ENCODE peak calls at places on chromosomes 7 and 10, in seven cellular contexts. A is uterus, T is GM12878, K is HCT116, E is Peyer's patch, L is left ventricle myocardium inferior, U is DND-41. C is an unnamed sample.

GRCh38 chr10:131865223-131865917 is 35.4 kb upstream of the PPP2R2D start:
- DNase-seq in L (no peak), K (no peak), A (no peak), U (no peak), E (no peak), T (no peak), C (no peak)

GRCh38 chr10:123878666-123879311 is 12.8 kb downstream of the CPXM2 start:
- DNase-seq in T (no peak), U (no peak), A (no peak), E (no peak), K (no peak), L (no peak), C (no peak)

GRCh38 chr7:157703131-157703530 is 366.3 kb downstream of the DNAJB6 start:
- DNase-seq in E (no peak), T (no peak), U (no peak), A (no peak), L (no peak), K (no peak), C (no peak)

GRCh38 chr7:23117841-23118240 is 12.3 kb downstream of the KLHL7 start:
- DNase-seq in K (no peak), L (no peak), T (no peak), E (no peak), U (no peak), A (no peak), C (no peak)

GRCh38 chr10:123485577-123485976 is 180.6 kb upstream of the GPR26 start:
- DNase-seq in U (no peak), E (no peak), K (no peak), L (no peak), T (no peak), A (no peak), C (no peak)

GRCh38 chr10:58952747-58953466 is 223.5 kb upstream of the PHYHIPL start:
- DNase-seq in U (peak; percentile 30), E (no peak), L (no peak), T (peak; percentile 19), K (peak; percentile 24), A (peak; percentile 35), C (peak; percentile 63)

GRCh38 chr7:47720141-47720906 is 138.4 kb upstream of the TNS3 start:
- DNase-seq in T (no peak), E (no peak), U (no peak), K (no peak), A (peak; percentile 94), L (peak; percentile 56), C (no peak)

GRCh38 chr7:23287612-23288011 is 11.5 kb upstream of the MALSU1 start:
- DNase-seq in E (no peak), L (no peak), U (peak; percentile 58), K (no peak), T (no peak), A (no peak), C (no peak)

GRCh38 chr10:19970707-19971106 is 154.5 kb downstream of the PLXDC2 start:
- DNase-seq in K (no peak), U (no peak), A (no peak), E (no peak), L (no peak), T (no peak), C (no peak)

GRCh38 chr10:25896421-25896820 is 37.6 kb upstream of the MYO3A start:
- DNase-seq in A (no peak), L (no peak), E (no peak), T (no peak), U (no peak), K (no peak), C (no peak)

GRCh38 chr10:71125749-71126107 is 86.6 kb upstream of the UNC5B start:
- DNase-seq in E (no peak), K (no peak), U (no peak), T (no peak), L (no peak), A (no peak), C (no peak)

GRCh38 chr10:71127019-71127534 is 85.3 kb upstream of the UNC5B start:
- DNase-seq in A (no peak), U (no peak), L (no peak), E (no peak), K (no peak), T (no peak), C (no peak)

GRCh38 chr10:71124921-71125748 is 87.2 kb upstream of the UNC5B start:
- DNase-seq in L (peak; percentile 29), T (no peak), A (no peak), K (no peak), E (no peak), U (no peak), C (no peak)

GRCh38 chr10:71126432-71126831 is 85.9 kb upstream of the UNC5B start:
- DNase-seq in K (no peak), U (no peak), L (no peak), E (no peak), A (no peak), T (no peak), C (no peak)

DNA sequence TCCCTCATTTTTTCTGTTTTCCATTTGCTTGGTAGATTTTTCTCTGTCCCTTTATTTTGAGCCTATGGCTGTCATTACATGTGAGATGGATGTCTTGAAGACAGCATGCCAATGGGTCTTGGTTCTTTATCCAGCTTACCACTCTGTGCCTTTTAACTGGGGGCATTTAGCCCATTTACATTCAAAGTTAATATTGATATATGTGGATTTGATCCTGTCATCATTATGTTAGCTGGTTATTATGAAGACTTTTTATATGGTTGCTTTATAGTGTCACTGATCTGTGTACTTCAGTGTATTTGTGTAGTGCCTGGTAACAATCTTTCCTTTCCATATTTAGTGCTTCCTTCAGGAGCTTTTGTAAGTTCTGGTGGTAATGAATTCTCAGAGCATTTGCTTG is 89.3 kb upstream of the UNC5B start:
- DNase-seq in T (no peak), U (no peak), A (no peak), L (no peak), E (no peak), K (no peak), C (no peak)
- H3K27me3 ChIP-seq in T (no peaks in the 10 kb centered on the region), U (peaks cover 13% of the 10 kb centered on the region), A (no peaks in the 10 kb centered on the region), L (peaks cover 14% of the 10 kb centered on the region), E (no peaks in the 10 kb centered on the region), K (no peaks in the 10 kb centered on the region), C (no peaks in the 10 kb centered on the region)

DNA sequence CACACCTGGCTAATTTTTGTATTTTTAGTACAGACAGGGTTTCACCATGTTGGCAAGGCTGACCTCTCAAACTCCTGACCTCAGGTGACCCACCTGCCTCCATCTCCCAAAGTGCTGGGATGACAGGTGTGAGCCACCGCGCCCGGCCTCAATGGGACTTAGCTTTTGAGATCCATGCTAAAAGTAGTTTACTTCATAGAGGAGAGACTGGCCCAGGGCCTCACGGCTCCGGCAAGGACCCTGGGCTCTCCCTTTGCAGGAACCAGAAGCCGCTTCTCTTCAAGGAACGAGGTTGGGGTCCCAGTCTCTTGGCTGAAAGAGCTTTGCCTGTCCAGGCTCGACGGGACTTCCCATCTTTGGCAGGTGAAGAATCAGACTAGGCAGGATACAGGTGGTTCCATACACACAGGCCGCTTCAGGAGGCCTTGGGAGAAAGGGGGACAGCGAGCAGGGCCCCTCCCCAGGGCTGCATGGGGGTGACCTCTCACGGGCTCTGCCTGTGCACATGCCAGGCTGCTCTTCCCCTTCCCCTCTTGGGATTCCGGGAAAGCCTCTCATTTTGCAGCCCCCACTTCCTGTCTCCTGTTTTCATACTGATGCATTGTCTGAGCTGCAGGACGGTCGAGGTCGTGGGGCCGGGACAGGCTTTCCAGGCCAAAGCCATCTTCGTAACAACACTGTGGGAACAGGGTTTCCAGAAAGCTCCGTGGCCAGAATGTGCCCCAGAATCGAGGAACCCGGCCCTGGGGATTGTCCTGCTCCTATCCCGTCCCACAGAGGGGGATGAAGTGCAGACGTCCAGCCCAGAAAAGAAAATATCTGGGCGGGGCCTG is 29.9 kb upstream of the DNAAF5 start:
- DNase-seq in A (no peak), K (no peak), T (no peak), E (no peak), U (no peak), L (no peak), C (no peak)
- H3K27ac ChIP-seq in A (no peak overlapping the region), K (no peak overlapping the region), T (no peak overlapping the region), E (no peak overlapping the region), U (peak overlapping the region; percentile 55), L (peak overlapping the region; percentile 47), C (no peak overlapping the region)

GRCh38 chr10:111077715-111078504 is 1.1 kb downstream of the ADRA2A start:
- DNase-seq in L (peak; percentile 30), U (no peak), K (no peak), T (no peak), E (no peak), A (no peak), C (peak; percentile 51)
- H3K27me3 ChIP-seq in L (peaks cover 87% of the 10 kb centered on the region), U (no peaks in the 10 kb centered on the region), K (peaks cover 26% of the 10 kb centered on the region), T (peaks cover 10% of the 10 kb centered on the region), E (no peaks in the 10 kb centered on the region), A (no peaks in the 10 kb centered on the region), C (peaks cover 11% of the 10 kb centered on the region)

GRCh38 chr10:91607661-91608442 is 25.0 kb downstream of the PPP1R3C start:
- DNase-seq in L (peak; percentile 20), A (no peak), U (no peak), E (no peak), T (no peak), K (no peak), C (no peak)
- H3K27ac ChIP-seq in L (peak overlapping the region; percentile 93), A (peak overlapping the region; percentile 90), U (no peak overlapping the region), E (peak overlapping the region; percentile 60), T (no peak overlapping the region), K (no peak overlapping the region), C (peak overlapping the region; percentile 49)

GRCh38 chr7:144588535-144588934 is 185.0 kb upstream of the NOBOX start:
- DNase-seq in L (no peak), E (no peak), K (no peak), T (no peak), A (no peak), U (no peak), C (no peak)
- H3K27me3 ChIP-seq in L (no peaks in the 10 kb centered on the region), E (no peaks in the 10 kb centered on the region), K (no peaks in the 10 kb centered on the region), T (no peaks in the 10 kb centered on the region), A (no peaks in the 10 kb centered on the region), U (no peaks in the 10 kb centered on the region), C (no peaks in the 10 kb centered on the region)

DNA sequence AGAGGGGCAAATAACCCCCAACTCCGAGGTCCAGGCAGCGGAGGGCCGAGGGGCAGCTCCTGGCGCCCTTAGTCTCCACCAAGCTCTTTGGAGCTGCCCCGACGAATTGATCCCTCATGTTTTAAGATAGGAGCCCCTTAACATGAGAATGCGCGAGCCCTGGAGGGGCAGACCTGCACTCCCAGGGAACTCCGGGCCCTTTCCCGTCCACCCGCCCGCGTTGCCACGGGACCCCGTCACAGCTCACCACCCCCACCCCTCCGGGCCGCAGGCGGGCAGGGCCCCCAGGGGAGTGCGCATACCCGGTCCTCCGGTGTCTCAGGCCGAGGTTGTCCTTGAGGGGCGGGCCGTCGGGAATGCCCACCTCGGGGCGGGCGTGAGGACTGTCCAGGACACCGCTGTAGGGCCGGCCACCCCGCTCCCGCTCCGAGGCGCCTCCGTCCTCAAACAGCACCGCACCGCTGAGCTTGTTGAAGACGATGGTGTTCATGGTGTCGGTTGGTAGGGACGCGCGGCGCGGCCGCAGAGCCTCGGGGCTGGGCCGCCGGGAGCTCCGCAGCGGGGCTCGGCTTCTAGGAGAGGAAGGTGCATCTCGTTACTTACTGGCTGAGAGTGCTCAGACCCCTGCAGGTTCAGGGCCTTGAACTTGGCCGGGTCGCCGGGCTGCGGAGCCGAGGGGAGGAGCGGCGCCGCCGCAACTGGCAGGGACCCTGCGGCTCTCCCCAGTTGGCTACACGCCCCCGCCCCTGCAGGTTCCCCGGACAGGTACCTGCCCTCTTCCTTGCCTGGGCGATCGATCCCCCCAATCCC is 2.5 kb downstream of the MKX start:
- DNase-seq in E (no peak), K (no peak), L (peak; percentile 16), U (no peak), A (peak; percentile 42), T (no peak), C (peak; percentile 31)
- H3K27ac ChIP-seq in E (peak overlapping the region; percentile 71), K (peak overlapping the region; percentile 97), L (peak overlapping the region; percentile 58), U (no peak overlapping the region), A (peak overlapping the region; percentile 89), T (no peak overlapping the region), C (peak overlapping the region; percentile 10)